ENCODE peak calls at places on chromosome 5, in eight cellular contexts. F, M, W, L, Y, P, B and Q are unnamed samples.

GRCh38 chr5:152462021-152462721 is 57.1 kb upstream of the NMUR2 start:
- DNase-seq in F (no peak), M (no peak), W (no peak), L (no peak), Y (no peak), P (no peak), B (no peak), Q (no peak)

GRCh38 chr5:96149546-96149945 is 187.9 kb upstream of the ELL2 start:
- DNase-seq in F (no peak), M (no peak), W (no peak), L (no peak), Y (no peak), P (no peak), B (no peak), Q (no peak)

GRCh38 chr5:177487975-177488374 is 9.4 kb downstream of the PDLIM7 start:
- DNase-seq in F (no peak), M (no peak), W (no peak), L (no peak), Y (no peak), P (no peak), B (no peak), Q (no peak)

GRCh38 chr5:72859127-72859526 is 42.7 kb downstream of the TNPO1 start:
- DNase-seq in F (no peak), M (no peak), W (no peak), L (no peak), Y (no peak), P (no peak), B (no peak), Q (no peak)

GRCh38 chr5:1007221-1007680 is 1.4 kb upstream of the NKD2 start:
- DNase-seq in F (no peak), M (no peak), W (peak; percentile 35), L (no peak), Y (no peak), P (no peak), B (peak; percentile 60), Q (no peak)

GRCh38 chr5:136023935-136024645 is 4.7 kb upstream of the TGFBI start:
- DNase-seq in F (no peak), M (no peak), W (no peak), L (no peak), Y (no peak), P (no peak), B (no peak), Q (no peak)

GRCh38 chr5:61029456-61030162 is 84.6 kb downstream of the NDUFAF2 start:
- DNase-seq in F (no peak), M (no peak), W (no peak), L (no peak), Y (no peak), P (no peak), B (no peak), Q (peak; percentile 2)

GRCh38 chr5:160251406-160252155 is 22.3 kb downstream of the FABP6 start:
- DNase-seq in F (no peak), M (no peak), W (no peak), L (no peak), Y (no peak), P (no peak), B (no peak), Q (no peak)

GRCh38 chr5:38622723-38623129 is 66.3 kb upstream of the LIFR start:
- DNase-seq in F (no peak), M (no peak), W (no peak), L (peak; percentile 5), Y (no peak), P (no peak), B (no peak), Q (no peak)

GRCh38 chr5:39137391-39138181 is 63.4 kb upstream of the RICTOR start:
- DNase-seq in F (no peak), M (peak; percentile 23), W (no peak), L (peak; percentile 12), Y (no peak), P (no peak), B (peak; percentile 24), Q (no peak)

GRCh38 chr5:59246470-59247250 is 646.9 kb downstream of the PDE4D start:
- DNase-seq in F (no peak), M (no peak), W (no peak), L (no peak), Y (no peak), P (no peak), B (no peak), Q (no peak)

GRCh38 chr5:116440329-116440895 is 134.2 kb downstream of the SEMA6A start:
- DNase-seq in F (no peak), M (no peak), W (no peak), L (peak; percentile 91), Y (no peak), P (no peak), B (no peak), Q (peak; percentile 59)

GRCh38 chr5:149049371-149049781 is 13.5 kb downstream of the SH3TC2 start:
- DNase-seq in F (no peak), M (no peak), W (no peak), L (peak; percentile 46), Y (no peak), P (no peak), B (no peak), Q (no peak)

GRCh38 chr5:141850183-141850768 is 27.9 kb downstream of the PCDH1 start:
- DNase-seq in F (no peak), M (peak; percentile 51), W (peak; percentile 87), L (peak; percentile 66), Y (peak; percentile 16), P (no peak), B (peak; percentile 71), Q (peak; percentile 30)

GRCh38 chr5:76874088-76874581 is 24.3 kb downstream of the S100Z start:
- DNase-seq in F (no peak), M (no peak), W (peak; percentile 42), L (peak; percentile 26), Y (no peak), P (no peak), B (no peak), Q (peak; percentile 56)

GRCh38 chr5:7010578-7010977 is 297.3 kb downstream of the TENT4A start:
- DNase-seq in F (no peak), M (no peak), W (no peak), L (no peak), Y (no peak), P (no peak), B (no peak), Q (no peak)